ENCODE peak calls at places on chromosomes 11 and 22, in six cellular contexts. V is A549, H is ovary, Y is esophagus muscularis mucosa, X is SK-N-SH, S is sigmoid colon. W is an unnamed sample.

GRCh38 chr11:71114124-71114851 is 138.1 kb downstream of the SHANK2 start:
- DNase-seq in X (no peak), Y (no peak), S (no peak), H (no peak), V (no peak), W (no peak)

GRCh38 chr22:37218771-37219411 is 6.6 kb upstream of the SSTR3 start:
- DNase-seq in Y (no peak), V (no peak), X (no peak), H (no peak), S (no peak), W (no peak)

GRCh38 chr11:13784848-13785247 is 116.4 kb downstream of the FAR1 start:
- DNase-seq in H (no peak), Y (peak), S (no peak), V (no peak), X (no peak), W (no peak)

GRCh38 chr11:27357250-27357649 is 5.8 kb downstream of the CCDC34 start:
- DNase-seq in X (no peak), S (no peak), V (no peak), Y (no peak), H (no peak), W (no peak)

GRCh38 chr11:125300791-125301218 is 136.3 kb downstream of the PKNOX2 start:
- DNase-seq in X (peak), S (no peak), Y (no peak), V (peak), H (no peak), W (no peak)

GRCh38 chr11:79937935-79938334 is 497.1 kb upstream of the TENM4 start:
- DNase-seq in X (no peak), S (no peak), V (no peak), Y (no peak), H (no peak), W (no peak)

GRCh38 chr11:86116386-86116726 is 47.5 kb upstream of the PICALM start:
- DNase-seq in Y (no peak), X (peak), H (no peak), V (peak), S (no peak), W (no peak)

GRCh38 chr11:58924230-58924629 is 15.1 kb upstream of the GLYATL1 start:
- DNase-seq in H (no peak), V (no peak), X (no peak), Y (no peak), S (no peak), W (no peak)

GRCh38 chr11:111253630-111254029 is 8.1 kb downstream of the POU2AF2 start:
- DNase-seq in Y (no peak), S (no peak), V (no peak), H (no peak), X (no peak), W (no peak)

GRCh38 chr22:26658671-26659478 is 1.5 kb downstream of the MIAT start:
- DNase-seq in S (no peak), V (peak), Y (no peak), X (peak), H (no peak), W (no peak)

GRCh38 chr22:44005524-44005923 is 18.6 kb upstream of the PARVB start:
- DNase-seq in H (no peak), X (no peak), Y (no peak), V (no peak), S (peak), W (no peak)

GRCh38 chr11:26442131-26442530 is 110.2 kb downstream of the ANO3 start:
- DNase-seq in S (no peak), Y (no peak), H (no peak), X (no peak), V (peak), W (no peak)

GRCh38 chr11:129290966-129291365 is 84.7 kb upstream of the BARX2 start:
- DNase-seq in S (no peak), H (no peak), V (no peak), X (no peak), Y (no peak), W (no peak)

GRCh38 chr11:33321483-33321882 is 64.3 kb downstream of the HIPK3 start:
- DNase-seq in V (no peak), H (no peak), Y (no peak), X (no peak), S (no peak), W (no peak)

GRCh38 chr11:74135516-74135840 is 35.3 kb downstream of the C2CD3 start:
- DNase-seq in X (no peak), H (no peak), Y (no peak), S (no peak), V (no peak), W (no peak)

GRCh38 chr11:26330255-26330654 is 1.7 kb upstream of the ANO3 start:
- DNase-seq in V (no peak), Y (no peak), H (no peak), S (no peak), X (no peak), W (no peak)

GRCh38 chr22:48428556-48429371 is 1398.9 kb downstream of the BRD1 start:
- DNase-seq in Y (no peak), H (no peak), S (no peak), V (peak), X (no peak), W (no peak)

GRCh38 chr11:1234771-1235614 is 12.1 kb downstream of the MUC5B start:
- DNase-seq in V (no peak), H (peak), X (peak), Y (no peak), S (peak), W (no peak)

GRCh38 chr11:62552465-62552782 is 5.8 kb upstream of the AHNAK start:
- DNase-seq in Y (no peak), H (no peak), V (no peak), S (peak), X (no peak), W (no peak)

GRCh38 chr11:119907934-119908760 is 179.1 kb upstream of the NECTIN1 start:
- DNase-seq in V (no peak), S (no peak), H (no peak), Y (no peak), X (peak), W (no peak)

GRCh38 chr22:39932918-39933649 is 27.1 kb upstream of the TMA7B start:
- DNase-seq in S (no peak), H (no peak), V (peak), X (no peak), Y (no peak), W (no peak)

GRCh38 chr11:115670538-115671200 is 166.5 kb upstream of the CADM1 start:
- DNase-seq in V (no peak), Y (no peak), S (no peak), H (no peak), X (peak), W (no peak)

GRCh38 chr22:42300286-42301071 is 30.0 kb upstream of the TCF20 start:
- DNase-seq in H (no peak), Y (no peak), S (no peak), V (no peak), X (no peak), W (no peak)

GRCh38 chr11:78000193-78000592 is 5.7 kb upstream of the INTS4 start:
- DNase-seq in V (peak), S (no peak), X (peak), H (no peak), Y (no peak), W (no peak)

GRCh38 chr22:37043828-37044538 is 7.6 kb upstream of the KCTD17 start:
- DNase-seq in X (peak), H (no peak), Y (no peak), S (no peak), V (peak), W (no peak)

GRCh38 chr11:122917311-122917710 is 34.8 kb downstream of the JHY start:
- DNase-seq in H (no peak), S (peak), V (no peak), Y (no peak), X (no peak), W (no peak)

GRCh38 chr11:2215230-2215560 is 43.6 kb upstream of the TH start:
- DNase-seq in V (no peak), Y (peak), X (no peak), S (peak), H (no peak), W (no peak)

GRCh38 chr11:15095736-15096228 is 18.9 kb upstream of the INSC start:
- DNase-seq in S (no peak), H (no peak), Y (no peak), X (no peak), V (no peak), W (no peak)

GRCh38 chr11:29616611-29617010 is 400.2 kb downstream of the KCNA4 start:
- DNase-seq in H (no peak), V (no peak), S (no peak), Y (no peak), X (no peak), W (no peak)

GRCh38 chr11:14393129-14393528 is 34.1 kb upstream of the RRAS2 start:
- DNase-seq in H (no peak), Y (no peak), V (no peak), X (no peak), S (no peak), W (no peak)

GRCh38 chr11:66548041-66548440 is 1.3 kb downstream of the ACTN3 start:
- DNase-seq in V (no peak), X (no peak), Y (no peak), S (no peak), H (no peak), W (no peak)

GRCh38 chr11:66546966-66547661 is 411 bp downstream of the ACTN3 start:
- DNase-seq in V (no peak), H (no peak), S (no peak), Y (no peak), X (no peak), W (no peak)

GRCh38 chr11:66546368-66546965 is at the start of gene ACTN3:
- DNase-seq in V (peak), S (peak), H (peak), X (peak), Y (no peak), W (peak)

GRCh38 chr11:66547662-66548009 is 933 bp downstream of the ACTN3 start:
- DNase-seq in S (no peak), X (no peak), V (no peak), Y (no peak), H (no peak), W (no peak)

GRCh38 chr11:66545701-66546367 is at the start of gene ZDHHC24:
- DNase-seq in Y (peak), S (peak), X (peak), V (peak), H (peak), W (peak)
- TF ChIP-seq EP300 in Y (no peak), S (no peak), X (no peak), V (no peak), H (no peak), W (peak)

DNA sequence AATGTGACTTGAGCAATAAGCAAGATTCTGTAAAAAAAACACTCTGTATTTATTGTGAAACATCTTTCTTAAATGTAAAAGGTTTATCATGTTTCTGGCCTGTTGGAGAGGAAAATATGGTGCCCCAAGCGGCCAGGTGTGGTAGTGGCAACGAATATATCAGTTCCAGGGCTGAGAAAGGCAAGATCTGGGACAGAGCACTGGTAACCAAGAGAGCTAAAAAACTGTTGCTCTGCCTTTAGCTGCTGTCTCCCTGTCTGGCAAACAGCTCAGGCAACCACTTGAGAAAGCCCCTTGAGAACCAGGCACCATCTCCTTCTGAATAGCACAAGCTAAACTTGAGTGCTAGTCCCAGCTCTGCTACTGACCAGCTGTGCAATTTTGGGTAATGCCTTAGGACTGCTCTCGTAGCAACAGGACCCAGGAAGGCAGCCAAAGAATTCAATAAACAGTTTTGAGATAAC is 129.9 kb downstream of the KCNC1 start:
- DNase-seq in H (no peak), X (no peak), V (peak), S (no peak), Y (no peak), W (no peak)
- TF ChIP-seq EP300 in H (no peak), X (no peak), V (no peak), S (no peak), Y (no peak), W (no peak)

GRCh38 chr11:114163830-114164401 is 104.4 kb downstream of the ZBTB16 start:
- DNase-seq in S (peak), H (no peak), V (no peak), Y (no peak), X (no peak), W (no peak)
- TF ChIP-seq EP300 in S (peak), H (peak), V (no peak), Y (peak), X (no peak), W (peak)

DNA sequence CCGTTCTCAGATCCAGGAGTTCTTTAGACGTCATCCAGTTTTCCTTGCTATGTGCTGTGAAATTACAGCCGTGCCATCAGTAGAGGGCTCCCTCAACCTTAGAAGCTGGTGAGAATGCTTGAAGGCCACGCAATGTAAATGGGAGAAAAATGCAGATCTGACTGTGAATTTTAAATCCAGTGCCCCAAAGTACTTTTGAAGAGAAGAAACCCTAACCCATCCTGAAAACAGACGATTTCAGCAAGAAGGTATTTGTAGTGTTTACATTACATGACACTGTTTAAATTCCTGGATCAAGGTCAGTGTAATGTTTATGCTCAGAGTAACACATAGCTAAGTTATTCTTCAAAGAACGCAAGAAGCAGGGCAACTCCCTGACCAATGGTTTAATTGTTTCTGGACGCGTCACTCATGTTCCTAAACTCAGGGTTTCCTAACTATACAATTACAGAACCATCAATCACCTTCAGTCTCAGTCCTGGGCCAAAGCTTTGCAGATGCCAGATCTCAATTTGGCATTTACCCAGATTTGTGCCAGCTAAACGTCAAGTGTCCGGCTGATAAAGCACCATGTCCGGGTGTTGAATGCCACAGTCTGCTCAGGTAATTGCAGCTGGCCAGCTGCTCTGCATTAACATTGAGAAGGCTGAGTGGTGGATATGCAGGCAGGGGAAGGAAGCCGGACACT is 38.2 kb downstream of the ADAMTS8 start:
- DNase-seq in V (peak), H (no peak), S (no peak), Y (no peak), X (no peak), W (no peak)
- TF ChIP-seq EP300 in V (no peak), H (no peak), S (peak), Y (peak), X (no peak), W (no peak)

GRCh38 chr11:12377106-12377823 is at the start of gene PARVA:
- DNase-seq in V (peak), Y (peak), X (no peak), S (peak), H (peak), W (peak)

GRCh38 chr11:12376259-12376971 is 956 bp upstream of the PARVA start:
- DNase-seq in S (peak), H (peak), Y (peak), V (no peak), X (no peak), W (no peak)

GRCh38 chr11:12381875-12382274 is 4.5 kb downstream of the PARVA start:
- DNase-seq in V (no peak), X (no peak), H (no peak), S (no peak), Y (peak), W (no peak)

GRCh38 chr11:12380565-12381325 is 3.4 kb downstream of the PARVA start:
- DNase-seq in Y (peak), H (no peak), X (no peak), V (no peak), S (no peak), W (no peak)

DNA sequence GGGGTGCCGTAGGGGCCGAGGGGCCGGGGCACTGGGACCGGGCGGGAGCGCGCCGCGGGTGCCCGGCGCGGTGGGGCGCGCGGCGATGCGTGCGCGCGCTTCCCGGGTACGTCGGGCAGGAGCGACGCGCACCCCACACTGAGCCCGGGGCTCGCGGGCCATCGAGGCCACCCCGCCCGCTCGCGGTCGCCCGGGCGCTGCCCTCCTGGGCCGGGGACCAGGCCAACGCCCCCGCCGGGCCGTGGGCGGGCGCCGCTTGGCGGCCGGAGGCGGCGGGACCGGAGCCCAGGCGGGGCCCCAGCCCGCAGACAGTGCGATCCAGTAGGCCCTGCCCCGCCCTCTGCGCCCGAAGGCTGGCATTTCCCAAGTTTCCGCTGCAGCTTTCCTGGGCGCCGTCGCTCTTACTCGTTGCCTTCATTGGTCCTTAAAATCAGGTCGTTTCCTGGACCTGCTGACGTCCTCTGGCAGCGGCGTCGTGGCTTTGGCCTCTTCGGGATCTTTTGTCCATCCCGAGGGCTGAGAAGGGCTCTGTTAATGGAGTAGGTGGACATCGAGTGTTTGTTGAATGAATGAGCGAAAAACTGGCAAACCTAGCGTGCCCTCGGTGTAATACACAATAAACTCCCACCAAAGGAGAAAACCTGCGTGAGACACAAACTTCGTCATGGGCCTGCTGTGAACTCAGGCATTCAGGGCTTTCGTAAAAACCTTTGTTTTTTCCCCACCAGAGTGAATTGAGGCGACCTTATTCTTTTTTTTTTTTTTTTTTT is 638 bp downstream of the PARVA start:
- DNase-seq in Y (peak), X (peak), H (peak), V (peak), S (peak), W (peak)
- TF ChIP-seq EP300 in Y (peak), X (no peak), H (no peak), V (no peak), S (no peak), W (peak)

GRCh38 chr11:130873766-130874165 is 42.5 kb downstream of the SNX19 start:
- DNase-seq in V (no peak), H (no peak), X (no peak), S (no peak), Y (no peak), W (no peak)
- TF ChIP-seq EP300 in V (no peak), H (no peak), X (no peak), S (no peak), Y (no peak), W (no peak)

GRCh38 chr11:131865860-131866259 is 495.4 kb downstream of the NTM start:
- DNase-seq in X (no peak), H (no peak), Y (no peak), V (no peak), S (no peak), W (no peak)
- TF ChIP-seq EP300 in X (no peak), H (no peak), Y (no peak), V (no peak), S (no peak), W (no peak)